ENCODE peak calls at places on chromosomes 7 and 10, in eight cellular contexts. L is cardiac fibroblast; B is COR-L47; J is astrocyte of the spinal cord; A is NAMALWA; C is right lobe of liver; H is activated CD4-positive, alpha-beta memory T cell treated with anti-CD3 and anti-CD28 coated beads, Interleukin-2, amount 10 ng/mL, durations not matched to agents 7 days and 5 days; D is EL. I is an unnamed sample.

GRCh38 chr10:103145046-103145445 is 48.0 kb downstream of the NT5C2 start:
- DNase-seq in B (no peak), D (peak; percentile 59), H (no peak), J (peak; percentile 60), C (no peak), A (no peak), L (peak; percentile 55), I (no peak)

GRCh38 chr7:101893326-101894085 is 76.1 kb downstream of the CUX1 start:
- DNase-seq in J (no peak), D (no peak), H (no peak), C (no peak), B (no peak), L (no peak), A (no peak), I (no peak)

GRCh38 chr7:111735661-111736323 is 173.5 kb upstream of the IMMP2L start:
- DNase-seq in B (peak; percentile 63), D (peak; percentile 68), J (peak; percentile 74), H (peak; percentile 41), A (peak; percentile 85), L (peak; percentile 88), C (no peak), I (peak; percentile 51)

GRCh38 chr7:128923411-128923800 is 12.9 kb upstream of the KCP start:
- DNase-seq in B (no peak), J (no peak), C (no peak), A (no peak), L (no peak), H (no peak), D (no peak), I (no peak)

GRCh38 chr10:5684971-5685763 is 529 bp downstream of the TASOR2 start:
- DNase-seq in L (peak; percentile 82), J (peak; percentile 73), C (peak; percentile 75), A (peak; percentile 86), D (peak; percentile 78), B (no peak), H (peak; percentile 78), I (peak; percentile 58)

GRCh38 chr10:88792656-88793055 is 9.9 kb upstream of the LIPM start:
- DNase-seq in L (peak; percentile 81), J (peak; percentile 41), C (peak; percentile 64), H (no peak), B (no peak), A (no peak), D (peak; percentile 60), I (no peak)

GRCh38 chr10:30505543-30506298 is 71.7 kb downstream of the MAP3K8 start:
- DNase-seq in H (no peak), J (no peak), A (no peak), D (no peak), C (no peak), B (no peak), L (no peak), I (no peak)

GRCh38 chr10:129951841-129952240 is 12.2 kb downstream of the EBF3 start:
- DNase-seq in L (no peak), B (no peak), J (no peak), H (no peak), C (no peak), D (no peak), A (no peak), I (no peak)

GRCh38 chr10:33799281-33799943 is 464.9 kb upstream of the NRP1 start:
- DNase-seq in C (no peak), L (peak; percentile 44), B (no peak), H (no peak), A (no peak), J (no peak), D (peak; percentile 44), I (no peak)

GRCh38 chr10:131086511-131086910 is 225.0 kb downstream of the TCERG1L start:
- DNase-seq in D (no peak), B (no peak), L (no peak), C (no peak), A (no peak), H (no peak), J (no peak), I (no peak)

GRCh38 chr10:84391326-84391725 is 62.9 kb downstream of the CCSER2 start:
- DNase-seq in B (no peak), H (no peak), A (no peak), L (peak; percentile 30), C (no peak), D (no peak), J (peak; percentile 33), I (no peak)

GRCh38 chr10:43461950-43462349 is 25.0 kb downstream of the ZNF487 start:
- DNase-seq in A (peak; percentile 90), D (peak; percentile 72), C (no peak), L (peak; percentile 90), B (peak; percentile 53), J (peak; percentile 86), H (no peak), I (peak; percentile 59)

GRCh38 chr7:28165221-28165807 is 15.3 kb downstream of the JAZF1 start:
- DNase-seq in A (peak; percentile 77), C (no peak), L (no peak), H (no peak), J (no peak), D (no peak), B (no peak), I (no peak)

GRCh38 chr7:24025094-24025493 is 258.9 kb upstream of the NPY start:
- DNase-seq in J (peak; percentile 61), B (no peak), C (no peak), D (peak; percentile 58), A (no peak), L (no peak), H (no peak), I (no peak)

GRCh38 chr7:129607471-129608120 is 3.9 kb upstream of the NRF1 start:
- DNase-seq in C (no peak), H (peak; percentile 57), J (peak; percentile 23), B (peak; percentile 26), L (peak; percentile 42), D (peak; percentile 37), A (peak; percentile 67), I (no peak)

GRCh38 chr10:63665765-63666164 is 144.6 kb downstream of the REEP3 start:
- DNase-seq in C (no peak), B (no peak), D (no peak), H (no peak), J (no peak), L (peak; percentile 54), A (no peak), I (no peak)

GRCh38 chr7:57385668-57386067 is 64.3 kb upstream of the ZNF716 start:
- DNase-seq in D (no peak), B (no peak), J (no peak), C (no peak), H (no peak), L (no peak), A (no peak), I (no peak)

GRCh38 chr10:71084818-71085126 is 127.6 kb upstream of the UNC5B start:
- DNase-seq in L (no peak), D (no peak), B (no peak), A (no peak), J (no peak), C (no peak), H (no peak), I (no peak)

GRCh38 chr7:107934991-107935770 is 44.2 kb downstream of the DLD start:
- DNase-seq in L (no peak), H (no peak), J (peak; percentile 84), C (no peak), D (peak; percentile 70), A (no peak), B (no peak), I (no peak)

GRCh38 chr10:97422921-97423420 is 3.0 kb upstream of the PGAM1 start:
- DNase-seq in H (peak; percentile 54), J (peak; percentile 80), L (peak; percentile 52), C (no peak), D (peak; percentile 82), A (no peak), B (no peak), I (no peak)

GRCh38 chr10:95384011-95384704 is 93.4 kb upstream of the PDLIM1 start:
- DNase-seq in A (no peak), L (no peak), J (no peak), B (no peak), C (no peak), H (no peak), D (no peak), I (no peak)

GRCh38 chr7:18505870-18506460 is 10.4 kb downstream of the HDAC9 start:
- DNase-seq in A (peak; percentile 78), B (no peak), C (no peak), L (peak; percentile 29), D (peak; percentile 44), H (no peak), J (peak; percentile 63), I (no peak)

GRCh38 chr10:101903827-101904520 is 60.4 kb upstream of the KCNIP2 start:
- DNase-seq in A (peak; percentile 91), J (no peak), B (no peak), C (no peak), D (no peak), L (no peak), H (no peak), I (no peak)

GRCh38 chr7:23680417-23681405 is 712 bp downstream of the FAM221A start:
- DNase-seq in H (peak; percentile 59), L (peak; percentile 32), B (peak; percentile 87), A (peak; percentile 35), C (peak; percentile 62), J (peak; percentile 43), D (peak; percentile 54), I (peak; percentile 31)

GRCh38 chr7:105567821-105568220 is 13.5 kb downstream of the EFCAB10 start:
- DNase-seq in A (no peak), C (no peak), B (no peak), H (no peak), L (no peak), D (no peak), J (no peak), I (no peak)

GRCh38 chr10:119303886-119304285 is 96.5 kb downstream of the GRK5 start:
- DNase-seq in H (no peak), L (no peak), J (no peak), B (no peak), A (no peak), D (no peak), C (no peak), I (no peak)

GRCh38 chr10:69449841-69450240 is 1.4 kb upstream of the TSPAN15 start:
- DNase-seq in L (peak; percentile 58), C (no peak), A (peak; percentile 79), J (peak; percentile 23), H (peak; percentile 58), B (peak; percentile 9), D (peak; percentile 74), I (peak; percentile 36)

GRCh38 chr10:95755511-95756004 is 405 bp upstream of the ENTPD1 start:
- DNase-seq in L (no peak), H (no peak), B (no peak), J (no peak), C (no peak), D (no peak), A (no peak), I (no peak)